ENCODE peak calls at places on chromosomes 4 and X, in nine cellular contexts. One of them, this sample, is unnamed.

GRCh38 chr4:83548151-83548905 is 12.4 kb downstream of the GPAT3 start:
- DNase-seq in BJ: peak; percentile 85
- DNase-seq in mesenchymal stem cell: peak; percentile 89
- DNase-seq in RPMI7951: peak; percentile 95
- DNase-seq in stimulated activated CD8-positive, alpha-beta memory T cell treated with anti-CD3 and anti-CD28 coated beads, Interleukin-4, amount 100 ng/mL, for 4 hours: peak; percentile 18
- DNase-seq in T-cell: peak; percentile 28
- DNase-seq in H9: peak; percentile 53
- DNase-seq in NCI-H1694 treated with DMSO at 0.1 percent for 48 hours: no peak
- DNase-seq in NCI-H446: no peak
- DNase-seq in this sample: peak; percentile 93

GRCh38 chrX:2692221-2693122 is 1.4 kb downstream of the CD99 start:
- DNase-seq in BJ: no peak
- DNase-seq in mesenchymal stem cell: no peak
- DNase-seq in NCI-H1694 treated with DMSO at 0.1 percent for 48 hours: no peak
- DNase-seq in T-cell: no peak
- DNase-seq in stimulated activated CD8-positive, alpha-beta memory T cell treated with anti-CD3 and anti-CD28 coated beads, Interleukin-4, amount 100 ng/mL, for 4 hours: no peak
- DNase-seq in H9: no peak
- DNase-seq in NCI-H446: no peak
- DNase-seq in RPMI7951: peak; percentile 63
- DNase-seq in this sample: no peak

GRCh38 chr4:146175541-146176453 is at the start of gene LSM6:
- DNase-seq in RPMI7951: peak; percentile 85
- DNase-seq in NCI-H1694 treated with DMSO at 0.1 percent for 48 hours: peak; percentile 61
- DNase-seq in T-cell: peak; percentile 72
- DNase-seq in stimulated activated CD8-positive, alpha-beta memory T cell treated with anti-CD3 and anti-CD28 coated beads, Interleukin-4, amount 100 ng/mL, for 4 hours: peak; percentile 56
- DNase-seq in BJ: no peak
- DNase-seq in H9: peak; percentile 79
- DNase-seq in NCI-H446: peak; percentile 60
- DNase-seq in mesenchymal stem cell: peak; percentile 87
- DNase-seq in this sample: peak; percentile 77

GRCh38 chrX:68372665-68373064 is 60.6 kb downstream of the OPHN1 start:
- DNase-seq in stimulated activated CD8-positive, alpha-beta memory T cell treated with anti-CD3 and anti-CD28 coated beads, Interleukin-4, amount 100 ng/mL, for 4 hours: no peak
- DNase-seq in T-cell: no peak
- DNase-seq in NCI-H1694 treated with DMSO at 0.1 percent for 48 hours: no peak
- DNase-seq in H9: no peak
- DNase-seq in RPMI7951: no peak
- DNase-seq in NCI-H446: no peak
- DNase-seq in mesenchymal stem cell: no peak
- DNase-seq in BJ: no peak
- DNase-seq in this sample: no peak

GRCh38 chr4:145812902-145813301 is 125.7 kb downstream of the ZNF827 start:
- DNase-seq in stimulated activated CD8-positive, alpha-beta memory T cell treated with anti-CD3 and anti-CD28 coated beads, Interleukin-4, amount 100 ng/mL, for 4 hours: no peak
- DNase-seq in T-cell: no peak
- DNase-seq in mesenchymal stem cell: no peak
- DNase-seq in H9: no peak
- DNase-seq in BJ: no peak
- DNase-seq in NCI-H446: no peak
- DNase-seq in NCI-H1694 treated with DMSO at 0.1 percent for 48 hours: no peak
- DNase-seq in RPMI7951: peak; percentile 37
- DNase-seq in this sample: peak; percentile 27

GRCh38 chr4:143482753-143483362 is 30.6 kb upstream of the SMARCA5 start:
- DNase-seq in NCI-H446: no peak
- DNase-seq in mesenchymal stem cell: peak; percentile 64
- DNase-seq in H9: no peak
- DNase-seq in stimulated activated CD8-positive, alpha-beta memory T cell treated with anti-CD3 and anti-CD28 coated beads, Interleukin-4, amount 100 ng/mL, for 4 hours: no peak
- DNase-seq in T-cell: no peak
- DNase-seq in RPMI7951: peak; percentile 40
- DNase-seq in BJ: no peak
- DNase-seq in NCI-H1694 treated with DMSO at 0.1 percent for 48 hours: peak; percentile 16
- DNase-seq in this sample: peak; percentile 5

GRCh38 chr4:102316585-102316984 is 28.7 kb downstream of the SLC39A8 start:
- DNase-seq in NCI-H446: no peak
- DNase-seq in H9: no peak
- DNase-seq in T-cell: no peak
- DNase-seq in NCI-H1694 treated with DMSO at 0.1 percent for 48 hours: no peak
- DNase-seq in mesenchymal stem cell: no peak
- DNase-seq in RPMI7951: no peak
- DNase-seq in BJ: no peak
- DNase-seq in stimulated activated CD8-positive, alpha-beta memory T cell treated with anti-CD3 and anti-CD28 coated beads, Interleukin-4, amount 100 ng/mL, for 4 hours: no peak
- DNase-seq in this sample: no peak

GRCh38 chr4:146283758-146284651 is 69.7 kb downstream of the REELD1 start:
- DNase-seq in NCI-H446: no peak
- DNase-seq in mesenchymal stem cell: no peak
- DNase-seq in NCI-H1694 treated with DMSO at 0.1 percent for 48 hours: no peak
- DNase-seq in H9: no peak
- DNase-seq in T-cell: no peak
- DNase-seq in stimulated activated CD8-positive, alpha-beta memory T cell treated with anti-CD3 and anti-CD28 coated beads, Interleukin-4, amount 100 ng/mL, for 4 hours: no peak
- DNase-seq in BJ: no peak
- DNase-seq in RPMI7951: no peak
- DNase-seq in this sample: no peak

GRCh38 chr4:26058537-26058936 is 144.5 kb downstream of the SMIM20 start:
- DNase-seq in RPMI7951: peak; percentile 89
- DNase-seq in T-cell: no peak
- DNase-seq in NCI-H1694 treated with DMSO at 0.1 percent for 48 hours: peak; percentile 23
- DNase-seq in NCI-H446: no peak
- DNase-seq in BJ: no peak
- DNase-seq in H9: no peak
- DNase-seq in stimulated activated CD8-positive, alpha-beta memory T cell treated with anti-CD3 and anti-CD28 coated beads, Interleukin-4, amount 100 ng/mL, for 4 hours: no peak
- DNase-seq in mesenchymal stem cell: no peak
- DNase-seq in this sample: no peak

GRCh38 chr4:105399535-105400161 is 74.2 kb downstream of the PPA2 start:
- DNase-seq in H9: no peak
- DNase-seq in T-cell: no peak
- DNase-seq in NCI-H1694 treated with DMSO at 0.1 percent for 48 hours: no peak
- DNase-seq in RPMI7951: peak; percentile 82
- DNase-seq in BJ: peak; percentile 47
- DNase-seq in stimulated activated CD8-positive, alpha-beta memory T cell treated with anti-CD3 and anti-CD28 coated beads, Interleukin-4, amount 100 ng/mL, for 4 hours: no peak
- DNase-seq in NCI-H446: no peak
- DNase-seq in mesenchymal stem cell: peak; percentile 82
- DNase-seq in this sample: peak; percentile 31

GRCh38 chr4:57098945-57099344 is 11.2 kb downstream of the IGFBP7 start:
- DNase-seq in H9: no peak
- DNase-seq in RPMI7951: peak; percentile 92
- DNase-seq in mesenchymal stem cell: peak; percentile 92
- DNase-seq in stimulated activated CD8-positive, alpha-beta memory T cell treated with anti-CD3 and anti-CD28 coated beads, Interleukin-4, amount 100 ng/mL, for 4 hours: no peak
- DNase-seq in NCI-H1694 treated with DMSO at 0.1 percent for 48 hours: no peak
- DNase-seq in T-cell: no peak
- DNase-seq in BJ: peak; percentile 61
- DNase-seq in NCI-H446: no peak
- DNase-seq in this sample: no peak

GRCh38 chr4:30948653-30949052 is 228.5 kb downstream of the PCDH7 start:
- DNase-seq in BJ: no peak
- DNase-seq in stimulated activated CD8-positive, alpha-beta memory T cell treated with anti-CD3 and anti-CD28 coated beads, Interleukin-4, amount 100 ng/mL, for 4 hours: no peak
- DNase-seq in NCI-H1694 treated with DMSO at 0.1 percent for 48 hours: no peak
- DNase-seq in H9: no peak
- DNase-seq in T-cell: no peak
- DNase-seq in RPMI7951: no peak
- DNase-seq in NCI-H446: no peak
- DNase-seq in mesenchymal stem cell: peak; percentile 66
- DNase-seq in this sample: peak; percentile 21

GRCh38 chr4:94508841-94509240 is 57.1 kb downstream of the PDLIM5 start:
- DNase-seq in stimulated activated CD8-positive, alpha-beta memory T cell treated with anti-CD3 and anti-CD28 coated beads, Interleukin-4, amount 100 ng/mL, for 4 hours: no peak
- DNase-seq in RPMI7951: no peak
- DNase-seq in H9: no peak
- DNase-seq in NCI-H1694 treated with DMSO at 0.1 percent for 48 hours: no peak
- DNase-seq in mesenchymal stem cell: peak; percentile 39
- DNase-seq in NCI-H446: no peak
- DNase-seq in BJ: no peak
- DNase-seq in T-cell: no peak
- DNase-seq in this sample: no peak

GRCh38 chrX:33725556-33726232 is 406.4 kb downstream of the FAM47A start:
- DNase-seq in NCI-H446: no peak
- DNase-seq in T-cell: no peak
- DNase-seq in H9: peak; percentile 71
- DNase-seq in NCI-H1694 treated with DMSO at 0.1 percent for 48 hours: no peak
- DNase-seq in BJ: no peak
- DNase-seq in RPMI7951: peak; percentile 16
- DNase-seq in stimulated activated CD8-positive, alpha-beta memory T cell treated with anti-CD3 and anti-CD28 coated beads, Interleukin-4, amount 100 ng/mL, for 4 hours: no peak
- DNase-seq in mesenchymal stem cell: peak; percentile 14
- DNase-seq in this sample: peak; percentile 25

GRCh38 chr4:88735554-88735953 is 37.9 kb upstream of the NAP1L5 start:
- DNase-seq in NCI-H446: no peak
- DNase-seq in T-cell: no peak
- DNase-seq in mesenchymal stem cell: no peak
- DNase-seq in BJ: no peak
- DNase-seq in H9: no peak
- DNase-seq in NCI-H1694 treated with DMSO at 0.1 percent for 48 hours: no peak
- DNase-seq in stimulated activated CD8-positive, alpha-beta memory T cell treated with anti-CD3 and anti-CD28 coated beads, Interleukin-4, amount 100 ng/mL, for 4 hours: no peak
- DNase-seq in RPMI7951: no peak
- DNase-seq in this sample: no peak

GRCh38 chrX:67105758-67106116 is 438.1 kb upstream of the AR start:
- DNase-seq in H9: no peak
- DNase-seq in BJ: no peak
- DNase-seq in mesenchymal stem cell: no peak
- DNase-seq in RPMI7951: no peak
- DNase-seq in NCI-H1694 treated with DMSO at 0.1 percent for 48 hours: no peak
- DNase-seq in NCI-H446: no peak
- DNase-seq in T-cell: no peak
- DNase-seq in stimulated activated CD8-positive, alpha-beta memory T cell treated with anti-CD3 and anti-CD28 coated beads, Interleukin-4, amount 100 ng/mL, for 4 hours: no peak
- DNase-seq in this sample: no peak

GRCh38 chr4:41132055-41132683 is 82.2 kb downstream of the APBB2 start:
- DNase-seq in stimulated activated CD8-positive, alpha-beta memory T cell treated with anti-CD3 and anti-CD28 coated beads, Interleukin-4, amount 100 ng/mL, for 4 hours: no peak
- DNase-seq in NCI-H446: no peak
- DNase-seq in T-cell: no peak
- DNase-seq in RPMI7951: no peak
- DNase-seq in NCI-H1694 treated with DMSO at 0.1 percent for 48 hours: no peak
- DNase-seq in H9: no peak
- DNase-seq in BJ: no peak
- DNase-seq in mesenchymal stem cell: no peak
- DNase-seq in this sample: no peak

GRCh38 chrX:133273180-133273579 is 55.0 kb upstream of the TFDP3 start:
- DNase-seq in NCI-H1694 treated with DMSO at 0.1 percent for 48 hours: no peak
- DNase-seq in mesenchymal stem cell: no peak
- DNase-seq in H9: no peak
- DNase-seq in stimulated activated CD8-positive, alpha-beta memory T cell treated with anti-CD3 and anti-CD28 coated beads, Interleukin-4, amount 100 ng/mL, for 4 hours: no peak
- DNase-seq in NCI-H446: no peak
- DNase-seq in T-cell: no peak
- DNase-seq in RPMI7951: no peak
- DNase-seq in BJ: no peak
- DNase-seq in this sample: no peak

GRCh38 chr4:18695733-18696527 is 674.4 kb upstream of the LCORL start:
- DNase-seq in BJ: no peak
- DNase-seq in NCI-H446: no peak
- DNase-seq in H9: peak; percentile 45
- DNase-seq in NCI-H1694 treated with DMSO at 0.1 percent for 48 hours: no peak
- DNase-seq in RPMI7951: peak; percentile 14
- DNase-seq in stimulated activated CD8-positive, alpha-beta memory T cell treated with anti-CD3 and anti-CD28 coated beads, Interleukin-4, amount 100 ng/mL, for 4 hours: no peak
- DNase-seq in mesenchymal stem cell: no peak
- DNase-seq in T-cell: no peak
- DNase-seq in this sample: no peak

GRCh38 chrX:128728943-128729342 is 676.7 kb upstream of the ACTRT1 start:
- DNase-seq in mesenchymal stem cell: no peak
- DNase-seq in stimulated activated CD8-positive, alpha-beta memory T cell treated with anti-CD3 and anti-CD28 coated beads, Interleukin-4, amount 100 ng/mL, for 4 hours: no peak
- DNase-seq in BJ: no peak
- DNase-seq in RPMI7951: no peak
- DNase-seq in NCI-H1694 treated with DMSO at 0.1 percent for 48 hours: peak; percentile 1
- DNase-seq in H9: no peak
- DNase-seq in T-cell: no peak
- DNase-seq in NCI-H446: no peak
- DNase-seq in this sample: no peak

GRCh38 chr4:1758306-1759121 is 34.6 kb upstream of the FGFR3 start:
- DNase-seq in H9: no peak
- DNase-seq in NCI-H1694 treated with DMSO at 0.1 percent for 48 hours: no peak
- DNase-seq in BJ: no peak
- DNase-seq in mesenchymal stem cell: no peak
- DNase-seq in stimulated activated CD8-positive, alpha-beta memory T cell treated with anti-CD3 and anti-CD28 coated beads, Interleukin-4, amount 100 ng/mL, for 4 hours: no peak
- DNase-seq in NCI-H446: no peak
- DNase-seq in RPMI7951: no peak
- DNase-seq in T-cell: no peak
- DNase-seq in this sample: no peak

This sample was measured in kidney glomerular epithelial cell.